ENCODE peak calls at places on chromosomes 2 and 18, in six cellular contexts. F is ecto neural progenitor cell, C is progenitor cell of endocrine pancreas, A is mucosa of gallbladder, B is amniotic epithelial cell, U is GM23338. X is an unnamed sample.

GRCh38 chr2:128722469-128722868 is 403.8 kb upstream of the HS6ST1 start:
- DNase-seq in F (no peak), C (no peak), A (no peak), B (no peak), U (no peak), X (no peak)

GRCh38 chr2:65349863-65350262 is 82.5 kb downstream of the SPRED2 start:
- DNase-seq in F (peak; percentile 49), C (no peak), A (peak; percentile 35), B (peak; percentile 68), U (peak; percentile 21), X (peak; percentile 82)

GRCh38 chr18:79388043-79388442 is 7.7 kb upstream of the NFATC1 start:
- DNase-seq in F (no peak), C (no peak), A (no peak), B (no peak), U (no peak), X (no peak)

GRCh38 chr2:9329497-9329896 is 93.8 kb downstream of the ITGB1BP1 start:
- DNase-seq in F (no peak), C (no peak), A (peak; percentile 35), B (no peak), U (no peak), X (no peak)

GRCh38 chr18:58455318-58455950 is 173.5 kb downstream of the ALPK2 start:
- DNase-seq in F (no peak), C (no peak), A (peak; percentile 35), B (no peak), U (no peak), X (peak; percentile 28)

GRCh38 chr2:115484483-115484882 is 1042.0 kb downstream of the DPP10 start:
- DNase-seq in F (no peak), C (no peak), A (no peak), B (no peak), U (no peak), X (no peak)

GRCh38 chr2:144084114-144084661 is 435.7 kb downstream of the ZEB2 start:
- DNase-seq in F (no peak), C (no peak), A (no peak), B (peak; percentile 79), U (no peak), X (peak; percentile 85)

GRCh38 chr18:58484989-58485962 is 143.6 kb downstream of the ALPK2 start:
- DNase-seq in F (peak; percentile 61), C (no peak), A (no peak), B (no peak), U (peak; percentile 59), X (peak; percentile 30)

GRCh38 chr2:45836740-45837139 is 185.3 kb downstream of the PRKCE start:
- DNase-seq in F (no peak), C (no peak), A (no peak), B (no peak), U (no peak), X (no peak)

GRCh38 chr2:114089636-114090325 is 199.9 kb downstream of the ACTR3 start:
- DNase-seq in F (no peak), C (no peak), A (no peak), B (no peak), U (no peak), X (no peak)

GRCh38 chr2:138078153-138078552 is 113.9 kb downstream of the HNMT start:
- DNase-seq in F (no peak), C (no peak), A (no peak), B (peak; percentile 9), U (no peak), X (no peak)

GRCh38 chr2:8447610-8448221 is 234.1 kb upstream of the ID2 start:
- DNase-seq in F (peak; percentile 14), C (no peak), A (no peak), B (peak; percentile 61), U (no peak), X (peak; percentile 3)

GRCh38 chr18:49228182-49228581 is 232.3 kb downstream of the DYM start:
- DNase-seq in F (no peak), C (no peak), A (no peak), B (peak; percentile 65), U (no peak), X (no peak)

GRCh38 chr2:108987111-108987510 is 1.9 kb downstream of the EDAR start:
- DNase-seq in F (no peak), C (no peak), A (no peak), B (no peak), U (no peak), X (no peak)

GRCh38 chr2:111896576-111896975 is 1.8 kb upstream of the MERTK start:
- DNase-seq in F (no peak), C (no peak), A (no peak), B (no peak), U (no peak), X (no peak)

GRCh38 chr2:26581991-26582842 is 58.9 kb downstream of the CIB4 start:
- DNase-seq in F (peak; percentile 42), C (no peak), A (no peak), B (no peak), U (no peak), X (no peak)

GRCh38 chr2:161586517-161587167 is 37.6 kb upstream of the SLC4A10 start:
- DNase-seq in F (no peak), C (no peak), A (no peak), B (peak; percentile 17), U (peak; percentile 63), X (peak; percentile 52)

GRCh38 chr2:21231985-21232384 is 108.2 kb downstream of the TDRD15 start:
- DNase-seq in F (no peak), C (no peak), A (no peak), B (no peak), U (no peak), X (no peak)

GRCh38 chr2:42974697-42975357 is 182.4 kb upstream of the HAAO start:
- DNase-seq in F (peak; percentile 90), C (peak; percentile 77), A (peak; percentile 77), B (peak; percentile 42), U (peak; percentile 86), X (peak; percentile 69)

GRCh38 chr2:234102112-234102511 is 51.6 kb downstream of the SPP2 start:
- DNase-seq in F (no peak), C (no peak), A (peak; percentile 39), B (no peak), U (peak; percentile 12), X (no peak)

GRCh38 chr2:10400978-10401951 is 46.9 kb downstream of the ODC1 start:
- DNase-seq in F (no peak), C (no peak), A (no peak), B (no peak), U (no peak), X (no peak)

GRCh38 chr2:27250652-27251379 is 12.0 kb downstream of the SLC30A3 start:
- DNase-seq in F (no peak), C (no peak), A (no peak), B (no peak), U (no peak), X (no peak)

GRCh38 chr2:95122197-95122551 is 566 bp upstream of the MRPS5 start:
- DNase-seq in F (no peak), C (no peak), A (no peak), B (no peak), U (no peak), X (no peak)

GRCh38 chr2:75800456-75800855 is 89.7 kb upstream of the GCFC2 start:
- DNase-seq in F (no peak), C (no peak), A (no peak), B (no peak), U (no peak), X (no peak)

GRCh38 chr2:217307023-217307422 is 447.2 kb upstream of the TNP1 start:
- DNase-seq in F (no peak), C (no peak), A (no peak), B (no peak), U (no peak), X (peak; percentile 34)

GRCh38 chr2:218631837-218632236 is 24.1 kb downstream of the PLCD4 start:
- DNase-seq in F (no peak), C (no peak), A (no peak), B (peak; percentile 11), U (no peak), X (peak; percentile 23)